ENCODE peak calls at places on chromosome 7, in eight cellular contexts. T, M, K, Q, H, A, C and U are unnamed samples.

GRCh38 chr7:32957326-32958045 is at the start of gene FKBP9:
- DNase-seq in C (peak), Q (peak), M (peak), H (peak), A (peak), K (no peak), T (peak), U (peak)

GRCh38 chr7:3282457-3282856 is 18.6 kb upstream of the SDK1 start:
- DNase-seq in T (no peak), C (no peak), Q (peak), H (peak), M (no peak), A (no peak), K (no peak), U (no peak)

GRCh38 chr7:101924171-101924570 is 106.7 kb downstream of the CUX1 start:
- DNase-seq in M (no peak), T (no peak), K (peak), A (no peak), C (no peak), H (peak), Q (peak), U (no peak)

GRCh38 chr7:77727936-77728701 is 31.9 kb downstream of the RSBN1L start:
- DNase-seq in A (no peak), Q (no peak), C (no peak), H (no peak), T (peak), M (no peak), K (no peak), U (no peak)

GRCh38 chr7:52410032-52410431 is 625.4 kb upstream of the POM121L12 start:
- DNase-seq in Q (no peak), T (no peak), C (no peak), K (no peak), M (no peak), H (no peak), A (no peak), U (no peak)

GRCh38 chr7:47698386-47698785 is 116.5 kb upstream of the TNS3 start:
- DNase-seq in T (no peak), M (no peak), K (no peak), C (no peak), Q (no peak), A (no peak), H (no peak), U (no peak)

GRCh38 chr7:1593091-1593866 is 23.4 kb upstream of the PSMG3 start:
- DNase-seq in A (peak), H (no peak), T (peak), C (no peak), M (no peak), Q (no peak), K (no peak), U (no peak)

GRCh38 chr7:368651-369475 is 78.9 kb downstream of the FOXL3 start:
- DNase-seq in Q (peak), A (no peak), C (no peak), M (no peak), T (no peak), K (no peak), H (peak), U (no peak)

GRCh38 chr7:33099154-33099940 is 9.9 kb downstream of the RP9 start:
- DNase-seq in Q (no peak), K (no peak), A (no peak), C (no peak), T (no peak), M (no peak), H (no peak), U (no peak)

GRCh38 chr7:71237945-71238344 is 106.0 kb downstream of the GALNT17 start:
- DNase-seq in C (no peak), K (no peak), M (no peak), A (no peak), Q (no peak), H (peak), T (no peak), U (no peak)

GRCh38 chr7:485188-486081 is 34.2 kb downstream of the PDGFA start:
- DNase-seq in M (no peak), C (no peak), A (no peak), H (peak), T (no peak), Q (peak), K (no peak), U (no peak)

GRCh38 chr7:118615686-118616085 is 391.2 kb downstream of the ANKRD7 start:
- DNase-seq in Q (no peak), T (no peak), A (no peak), H (no peak), K (no peak), C (no peak), M (no peak), U (no peak)

GRCh38 chr7:35697414-35698175 is 2.7 kb upstream of the HERPUD2 start:
- DNase-seq in A (no peak), T (no peak), C (no peak), K (no peak), H (no peak), M (no peak), Q (no peak), U (no peak)

GRCh38 chr7:99021941-99022560 is 121.9 kb downstream of the SMURF1 start:
- DNase-seq in H (peak), Q (no peak), T (no peak), C (no peak), M (no peak), A (no peak), K (no peak), U (no peak)

GRCh38 chr7:70951271-70951962 is 180.5 kb upstream of the GALNT17 start:
- DNase-seq in M (no peak), A (no peak), Q (no peak), K (no peak), H (no peak), C (no peak), T (no peak), U (no peak)

GRCh38 chr7:128032605-128033235 is 1.5 kb upstream of the LRRC4 start:
- DNase-seq in Q (no peak), K (no peak), M (peak), H (peak), T (no peak), C (no peak), A (no peak), U (peak)

GRCh38 chr7:23184709-23185354 is 3.0 kb downstream of the NUP42 start:
- DNase-seq in Q (no peak), H (no peak), M (no peak), C (no peak), T (peak), A (no peak), K (peak), U (peak)
- TF ChIP-seq CTCF in Q (peak), H (peak), M (peak), C (no peak), T (peak), A (no peak), K (peak), U (peak)

GRCh38 chr7:34596887-34597286 is 61.1 kb upstream of the NPSR1 start:
- DNase-seq in A (no peak), H (no peak), T (peak), Q (no peak), M (no peak), K (peak), C (no peak), U (no peak)
- TF ChIP-seq CTCF in A (no peak), H (no peak), T (no peak), Q (peak), M (peak), K (peak), C (no peak), U (peak)

GRCh38 chr7:22945584-22945983 is 68.3 kb downstream of the HYCC1 start:
- DNase-seq in A (no peak), K (no peak), M (no peak), H (no peak), C (no peak), T (no peak), Q (no peak), U (no peak)

GRCh38 chr7:22954251-22954650 is 59.7 kb downstream of the HYCC1 start:
- DNase-seq in Q (no peak), H (no peak), A (no peak), C (no peak), T (no peak), K (no peak), M (no peak), U (no peak)

GRCh38 chr7:22952306-22953011 is 61.5 kb downstream of the HYCC1 start:
- DNase-seq in H (no peak), T (no peak), Q (no peak), A (no peak), M (no peak), K (no peak), C (no peak), U (no peak)

GRCh38 chr7:22948770-22949169 is 65.2 kb downstream of the HYCC1 start:
- DNase-seq in A (no peak), Q (no peak), T (no peak), C (no peak), H (no peak), K (no peak), M (no peak), U (no peak)

DNA sequence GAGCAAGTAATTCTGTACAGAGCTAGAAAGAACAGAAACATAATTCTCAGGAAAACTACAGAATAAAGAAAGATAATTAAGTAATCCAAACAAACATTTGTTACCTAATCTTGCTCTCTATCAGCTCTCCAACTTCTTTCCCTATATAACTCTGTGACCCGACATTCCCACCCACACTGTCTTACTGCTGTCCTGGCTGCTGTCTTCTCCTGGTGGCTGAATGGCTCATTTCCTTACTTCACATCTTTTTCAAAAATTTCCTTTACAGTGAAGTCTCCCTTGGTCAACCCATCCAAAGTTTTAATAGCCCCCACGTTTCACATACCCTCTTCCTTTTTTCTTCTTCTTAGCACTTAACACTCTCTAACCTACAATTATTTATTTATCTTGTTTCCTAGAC is 64.0 kb downstream of the HYCC1 start:
- DNase-seq in K (no peak), H (no peak), T (no peak), M (no peak), Q (no peak), A (no peak), C (no peak), U (no peak)
- TF ChIP-seq CTCF in K (no peak), H (no peak), T (no peak), M (no peak), Q (no peak), A (no peak), C (no peak), U (no peak)

GRCh38 chr7:152553671-152554317 is 118.0 kb upstream of the KMT2C start:
- DNase-seq in C (no peak), A (no peak), K (no peak), T (no peak), M (no peak), H (no peak), Q (no peak), U (no peak)
- TF ChIP-seq CTCF in C (no peak), A (no peak), K (no peak), T (no peak), M (no peak), H (no peak), Q (no peak), U (no peak)